ENCODE peak calls at places on chromosomes 3 and 15, in nine cellular contexts. A is AG09309, W is tibial nerve, V is Calu3, G is stomach, N is GM10248, H is fibroblast of mammary gland, M is WTC11, Y is uterus. Z is an unnamed sample.

GRCh38 chr15:66851226-66852063 is 149.4 kb downstream of the SMAD6 start:
- DNase-seq in A (peak), W (peak), V (peak), G (peak), N (peak), H (peak), M (peak), Y (peak), Z (no peak)

GRCh38 chr3:140244893-140245292 is 309.9 kb downstream of the CLSTN2 start:
- DNase-seq in A (no peak), W (no peak), V (no peak), G (no peak), N (no peak), H (no peak), M (no peak), Y (no peak), Z (no peak)

GRCh38 chr15:81858586-81858985 is 187.2 kb downstream of the MEX3B start:
- DNase-seq in A (no peak), W (no peak), V (no peak), G (no peak), N (no peak), H (no peak), M (no peak), Y (no peak), Z (no peak)

GRCh38 chr3:57199895-57200297 is at the start of gene HESX1:
- DNase-seq in A (no peak), W (no peak), V (no peak), G (no peak), N (no peak), H (no peak), M (peak), Y (no peak), Z (no peak)

GRCh38 chr3:139746481-139746880 is 68.7 kb upstream of the NMNAT3 start:
- DNase-seq in A (no peak), W (no peak), V (no peak), G (no peak), N (no peak), H (no peak), M (no peak), Y (no peak), Z (no peak)

GRCh38 chr15:75161106-75161505 is 40.6 kb upstream of the C15orf39 start:
- DNase-seq in A (no peak), W (no peak), V (no peak), G (no peak), N (no peak), H (no peak), M (no peak), Y (no peak), Z (no peak)

GRCh38 chr15:94412979-94413741 is 181.8 kb downstream of the MCTP2 start:
- DNase-seq in A (no peak), W (no peak), V (no peak), G (no peak), N (no peak), H (peak), M (no peak), Y (no peak), Z (no peak)

GRCh38 chr3:126983653-126984390 is 907 bp downstream of the PLXNA1 start:
- DNase-seq in A (no peak), W (no peak), V (peak), G (no peak), N (peak), H (no peak), M (peak), Y (no peak), Z (no peak)

GRCh38 chr3:170257145-170257544 is 34.9 kb downstream of the PRKCI start:
- DNase-seq in A (no peak), W (no peak), V (no peak), G (no peak), N (peak), H (no peak), M (no peak), Y (no peak), Z (no peak)

GRCh38 chr15:60370804-60371700 is 26.7 kb downstream of the ANXA2 start:
- DNase-seq in A (peak), W (peak), V (peak), G (peak), N (no peak), H (peak), M (no peak), Y (peak), Z (peak)

GRCh38 chr3:16881896-16882645 is 2.7 kb upstream of the PLCL2 start:
- DNase-seq in A (no peak), W (no peak), V (no peak), G (no peak), N (no peak), H (no peak), M (no peak), Y (no peak), Z (no peak)

GRCh38 chr3:71069797-71070196 is 513.7 kb downstream of the FOXP1 start:
- DNase-seq in A (no peak), W (peak), V (peak), G (peak), N (peak), H (peak), M (peak), Y (peak), Z (no peak)

GRCh38 chr15:50797926-50798325 is 32.4 kb upstream of the SPPL2A start:
- DNase-seq in A (no peak), W (no peak), V (peak), G (no peak), N (no peak), H (no peak), M (no peak), Y (no peak), Z (no peak)

GRCh38 chr3:49406571-49407565 is 4.9 kb downstream of the RHOA start:
- DNase-seq in A (no peak), W (no peak), V (no peak), G (no peak), N (no peak), H (no peak), M (no peak), Y (no peak), Z (no peak)

GRCh38 chr15:55707985-55708384 is 35.0 kb downstream of the PRTG start:
- DNase-seq in A (no peak), W (no peak), V (no peak), G (no peak), N (no peak), H (no peak), M (no peak), Y (no peak), Z (no peak)

GRCh38 chr3:144948711-144949110 is 977.1 kb downstream of the DIPK2A start:
- DNase-seq in A (no peak), W (no peak), V (no peak), G (no peak), N (no peak), H (no peak), M (no peak), Y (no peak), Z (no peak)

GRCh38 chr3:84974347-84974746 is 15.6 kb downstream of the CADM2 start:
- DNase-seq in A (no peak), W (no peak), V (no peak), G (no peak), N (no peak), H (no peak), M (no peak), Y (no peak), Z (no peak)

GRCh38 chr15:25246641-25247417 is 192.0 kb downstream of the UBE3A start:
- DNase-seq in A (no peak), W (no peak), V (no peak), G (peak), N (no peak), H (no peak), M (peak), Y (no peak), Z (no peak)

GRCh38 chr3:108067768-108068167 is 23.1 kb downstream of the CD47 start:
- DNase-seq in A (no peak), W (no peak), V (no peak), G (no peak), N (no peak), H (no peak), M (no peak), Y (no peak), Z (no peak)

GRCh38 chr15:47974724-47975123 is 146.1 kb upstream of the SLC24A5 start:
- DNase-seq in A (no peak), W (no peak), V (no peak), G (no peak), N (no peak), H (no peak), M (no peak), Y (no peak), Z (no peak)

GRCh38 chr15:71282086-71282485 is 166.8 kb downstream of the THSD4 start:
- DNase-seq in A (peak), W (no peak), V (no peak), G (no peak), N (no peak), H (peak), M (no peak), Y (no peak), Z (peak)

GRCh38 chr15:50183112-50183794 is 1.3 kb downstream of the SLC27A2 start:
- DNase-seq in A (no peak), W (no peak), V (no peak), G (no peak), N (peak), H (no peak), M (no peak), Y (no peak), Z (no peak)

GRCh38 chr15:74297867-74298266 is 61.7 kb downstream of the CCDC33 start:
- DNase-seq in A (no peak), W (no peak), V (no peak), G (no peak), N (no peak), H (no peak), M (no peak), Y (no peak), Z (no peak)

GRCh38 chr3:10554746-10555145 is 49.4 kb upstream of the ATP2B2 start:
- DNase-seq in A (no peak), W (no peak), V (no peak), G (no peak), N (no peak), H (no peak), M (no peak), Y (no peak), Z (no peak)

GRCh38 chr3:130515755-130516154 is 1.2 kb upstream of the COL6A6 start:
- DNase-seq in A (no peak), W (no peak), V (no peak), G (no peak), N (no peak), H (peak), M (no peak), Y (no peak), Z (no peak)

GRCh38 chr3:122635789-122636188 is 44.9 kb upstream of the PARP14 start:
- DNase-seq in A (no peak), W (no peak), V (no peak), G (no peak), N (no peak), H (peak), M (no peak), Y (no peak), Z (no peak)

GRCh38 chr3:33377931-33378330 is 62.3 kb downstream of the UBP1 start:
- DNase-seq in A (peak), W (no peak), V (no peak), G (no peak), N (no peak), H (peak), M (no peak), Y (no peak), Z (no peak)

GRCh38 chr3:194547042-194547441 is 60.2 kb upstream of the ATP13A3 start:
- DNase-seq in A (no peak), W (no peak), V (no peak), G (no peak), N (no peak), H (no peak), M (no peak), Y (no peak), Z (no peak)

GRCh38 chr3:122679467-122680291 is 960 bp upstream of the PARP14 start:
- DNase-seq in A (no peak), W (peak), V (peak), G (peak), N (no peak), H (peak), M (no peak), Y (peak), Z (no peak)

GRCh38 chr3:43606274-43606673 is 15.5 kb downstream of the ANO10 start:
- DNase-seq in A (no peak), W (no peak), V (no peak), G (no peak), N (no peak), H (no peak), M (no peak), Y (no peak), Z (no peak)

GRCh38 chr15:63088532-63089245 is 33.0 kb upstream of the LACTB start:
- DNase-seq in A (no peak), W (no peak), V (no peak), G (no peak), N (no peak), H (no peak), M (no peak), Y (no peak), Z (no peak)

GRCh38 chr3:194828126-194828525 is 142.4 kb downstream of the FAM43A start:
- DNase-seq in A (peak), W (no peak), V (no peak), G (no peak), N (no peak), H (peak), M (no peak), Y (no peak), Z (no peak)

GRCh38 chr3:123278446-123278845 is 76.7 kb downstream of the SEC22A start:
- DNase-seq in A (no peak), W (no peak), V (no peak), G (no peak), N (no peak), H (no peak), M (no peak), Y (no peak), Z (no peak)

GRCh38 chr3:188217011-188217463 is 63.1 kb downstream of the LPP start:
- DNase-seq in A (no peak), W (no peak), V (peak), G (peak), N (no peak), H (no peak), M (no peak), Y (no peak), Z (no peak)
- TF ChIP-seq CTCF in A (no peak), W (no peak), V (no peak), G (no peak), N (no peak), H (no peak), M (no peak), Y (no peak), Z (no peak)

DNA sequence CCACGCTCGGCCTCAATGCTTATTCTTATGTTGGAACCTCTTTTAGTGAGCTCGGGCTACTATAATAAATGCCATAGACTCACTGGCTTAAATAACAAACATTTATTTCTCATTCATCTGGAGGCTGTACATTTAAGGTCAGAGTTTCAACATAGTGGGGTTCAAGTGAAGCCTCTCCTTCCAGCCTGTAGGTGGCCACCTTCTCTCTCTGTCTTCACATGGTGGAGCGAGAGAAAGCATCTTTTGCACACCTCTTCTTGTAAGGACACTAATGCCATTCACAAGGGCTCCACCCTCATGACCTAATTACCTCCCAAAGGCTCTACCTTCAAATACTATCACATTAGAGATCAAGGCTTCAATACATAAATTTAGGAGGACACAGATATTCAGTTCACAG is 520.3 kb upstream of the EPHA6 start:
- DNase-seq in A (no peak), W (no peak), V (no peak), G (no peak), N (no peak), H (no peak), M (no peak), Y (no peak), Z (no peak)
- TF ChIP-seq CTCF in A (no peak), W (no peak), V (no peak), G (no peak), N (no peak), H (no peak), M (peak), Y (no peak), Z (no peak)

GRCh38 chr3:146640955-146641867 is 36.1 kb upstream of the PLSCR5 start:
- DNase-seq in A (peak), W (peak), V (peak), G (no peak), N (peak), H (peak), M (no peak), Y (no peak), Z (no peak)
- TF ChIP-seq CTCF in A (peak), W (peak), V (peak), G (peak), N (peak), H (peak), M (peak), Y (peak), Z (peak)

GRCh38 chr3:8641472-8641871 is 3.1 kb downstream of the SSUH2 start:
- DNase-seq in A (no peak), W (no peak), V (no peak), G (no peak), N (no peak), H (no peak), M (no peak), Y (no peak), Z (no peak)
- TF ChIP-seq CTCF in A (no peak), W (no peak), V (no peak), G (no peak), N (no peak), H (no peak), M (no peak), Y (no peak), Z (no peak)

GRCh38 chr3:183560607-183561006 is 5.1 kb upstream of the KLHL6 start:
- DNase-seq in A (no peak), W (no peak), V (peak), G (no peak), N (peak), H (no peak), M (no peak), Y (no peak), Z (no peak)
- TF ChIP-seq CTCF in A (peak), W (peak), V (no peak), G (no peak), N (peak), H (no peak), M (no peak), Y (no peak), Z (no peak)

DNA sequence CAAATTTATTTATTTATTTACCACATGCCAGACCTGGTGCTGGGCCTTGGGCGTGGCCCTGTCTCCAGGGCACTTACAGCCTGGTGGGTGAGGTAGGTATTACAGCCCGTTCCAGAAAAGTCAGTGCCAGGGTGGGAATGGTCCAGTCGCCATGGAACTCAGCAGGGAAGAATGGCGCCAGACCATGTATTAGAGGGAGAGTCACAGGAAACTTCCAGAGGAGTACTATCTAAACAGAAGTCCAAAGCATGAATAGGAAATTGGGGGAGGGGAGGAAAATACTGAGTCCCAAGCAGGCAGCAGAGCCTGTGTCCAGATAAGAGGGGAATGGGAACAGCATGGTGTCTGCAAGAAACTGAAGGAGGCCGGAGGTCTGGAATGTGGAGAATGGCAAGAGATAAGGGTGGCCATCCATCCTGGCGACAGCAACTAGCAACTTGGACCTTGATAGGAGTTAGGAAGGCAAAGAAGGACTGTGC is 27.0 kb downstream of the SH3BP5 start:
- DNase-seq in A (no peak), W (no peak), V (peak), G (no peak), N (no peak), H (no peak), M (peak), Y (no peak), Z (no peak)
- TF ChIP-seq CTCF in A (peak), W (no peak), V (no peak), G (no peak), N (no peak), H (peak), M (peak), Y (no peak), Z (peak)

GRCh38 chr15:28879551-28879950 is 6.2 kb upstream of the APBA2 start:
- DNase-seq in A (no peak), W (no peak), V (no peak), G (no peak), N (no peak), H (no peak), M (no peak), Y (no peak), Z (no peak)

GRCh38 chr15:28878209-28878608 is 7.6 kb upstream of the APBA2 start:
- DNase-seq in A (no peak), W (no peak), V (no peak), G (no peak), N (no peak), H (no peak), M (no peak), Y (no peak), Z (no peak)

GRCh38 chr15:28881600-28881999 is 4.2 kb upstream of the APBA2 start:
- DNase-seq in A (no peak), W (no peak), V (no peak), G (no peak), N (no peak), H (no peak), M (no peak), Y (no peak), Z (no peak)

GRCh38 chr15:28880680-28881079 is 5.1 kb upstream of the APBA2 start:
- DNase-seq in A (no peak), W (no peak), V (no peak), G (no peak), N (no peak), H (no peak), M (no peak), Y (no peak), Z (no peak)

GRCh38 chr15:28881170-28881569 is 4.6 kb upstream of the APBA2 start:
- DNase-seq in A (no peak), W (no peak), V (no peak), G (no peak), N (no peak), H (peak), M (no peak), Y (no peak), Z (no peak)
- TF ChIP-seq CTCF in A (peak), W (no peak), V (no peak), G (no peak), N (no peak), H (no peak), M (no peak), Y (no peak), Z (peak)

GRCh38 chr3:36992806-36993325 is at the start of gene EPM2AIP1:
- DNase-seq in A (no peak), W (no peak), V (no peak), G (no peak), N (peak), H (no peak), M (peak), Y (no peak), Z (no peak)
- TF ChIP-seq CTCF in A (peak), W (no peak), V (no peak), G (peak), N (peak), H (peak), M (no peak), Y (peak), Z (peak)

GRCh38 chr3:46756642-46757041 is 39.0 kb upstream of the PRSS50 start:
- DNase-seq in A (no peak), W (no peak), V (no peak), G (no peak), N (no peak), H (no peak), M (no peak), Y (no peak), Z (no peak)
- TF ChIP-seq CTCF in A (no peak), W (no peak), V (no peak), G (no peak), N (no peak), H (no peak), M (no peak), Y (no peak), Z (no peak)

Z was measured in AG09319.